ENCODE peak calls at places on chromosomes 1 and 21, in eight cellular contexts. One of them, this sample, is unnamed.
A peak's percentile ranks its signal among the peaks of the same experiment; 100 is the strongest.

GRCh38 chr1:208278638-208279037 is 34.5 kb upstream of the PLXNA2 start:
- DNase-seq in A549: no peak
- DNase-seq in stomach: no peak
- DNase-seq in HepG2: no peak
- DNase-seq in K562: no peak
- DNase-seq in ovary: no peak
- DNase-seq in transverse colon: no peak
- DNase-seq in sigmoid colon: no peak
- DNase-seq in this sample: no peak

GRCh38 chr1:172180886-172181285 is 239.6 kb upstream of the C1orf105 start:
- DNase-seq in A549: no peak
- DNase-seq in stomach: peak; percentile 42
- DNase-seq in HepG2: no peak
- DNase-seq in K562: no peak
- DNase-seq in ovary: peak; percentile 55
- DNase-seq in transverse colon: peak; percentile 50
- DNase-seq in sigmoid colon: peak; percentile 78
- DNase-seq in this sample: no peak

GRCh38 chr1:25468037-25468436 is 37.3 kb downstream of the MACO1 start:
- DNase-seq in A549: no peak
- DNase-seq in stomach: no peak
- DNase-seq in HepG2: no peak
- DNase-seq in K562: no peak
- DNase-seq in ovary: peak; percentile 47
- DNase-seq in transverse colon: no peak
- DNase-seq in sigmoid colon: no peak
- DNase-seq in this sample: no peak

GRCh38 chr1:160210563-160210962 is 5.4 kb downstream of the PEA15 start:
- DNase-seq in A549: no peak
- DNase-seq in stomach: no peak
- DNase-seq in HepG2: no peak
- DNase-seq in K562: no peak
- DNase-seq in ovary: no peak
- DNase-seq in transverse colon: no peak
- DNase-seq in sigmoid colon: no peak
- DNase-seq in this sample: no peak

GRCh38 chr1:16006010-16006409 is 2.0 kb downstream of the SRARP start:
- DNase-seq in A549: no peak
- DNase-seq in stomach: no peak
- DNase-seq in HepG2: no peak
- DNase-seq in K562: no peak
- DNase-seq in ovary: no peak
- DNase-seq in transverse colon: no peak
- DNase-seq in sigmoid colon: no peak
- DNase-seq in this sample: no peak

GRCh38 chr1:239899747-239900146 is 191.9 kb upstream of the FMN2 start:
- DNase-seq in A549: no peak
- DNase-seq in stomach: no peak
- DNase-seq in HepG2: peak; percentile 9
- DNase-seq in K562: no peak
- DNase-seq in ovary: no peak
- DNase-seq in transverse colon: no peak
- DNase-seq in sigmoid colon: no peak
- DNase-seq in this sample: no peak

GRCh38 chr1:220695426-220695825 is 5.3 kb downstream of the C1orf115 start:
- DNase-seq in A549: no peak
- DNase-seq in stomach: no peak
- DNase-seq in HepG2: no peak
- DNase-seq in K562: no peak
- DNase-seq in ovary: no peak
- DNase-seq in transverse colon: no peak
- DNase-seq in sigmoid colon: no peak
- DNase-seq in this sample: no peak

GRCh38 chr1:232767381-232768074 is 37.7 kb upstream of the MAP10 start:
- DNase-seq in A549: peak; percentile 77
- DNase-seq in stomach: peak; percentile 49
- DNase-seq in HepG2: no peak
- DNase-seq in K562: no peak
- DNase-seq in ovary: peak; percentile 67
- DNase-seq in transverse colon: peak; percentile 82
- DNase-seq in sigmoid colon: peak; percentile 89
- DNase-seq in this sample: no peak

GRCh38 chr1:8424539-8425116 is 106.7 kb downstream of the SLC45A1 start:
- DNase-seq in A549: peak; percentile 14
- DNase-seq in stomach: peak; percentile 77
- DNase-seq in HepG2: no peak
- DNase-seq in K562: peak; percentile 28
- DNase-seq in ovary: peak; percentile 48
- DNase-seq in transverse colon: peak; percentile 76
- DNase-seq in sigmoid colon: peak; percentile 77
- DNase-seq in this sample: no peak

GRCh38 chr1:8218351-8219092 is 99.4 kb upstream of the SLC45A1 start:
- DNase-seq in A549: no peak
- DNase-seq in stomach: no peak
- DNase-seq in HepG2: no peak
- DNase-seq in K562: no peak
- DNase-seq in ovary: no peak
- DNase-seq in transverse colon: no peak
- DNase-seq in sigmoid colon: no peak
- DNase-seq in this sample: no peak

GRCh38 chr1:1006305-1007159 is 6.6 kb upstream of the HES4 start:
- DNase-seq in A549: no peak
- DNase-seq in stomach: peak; percentile 57
- DNase-seq in HepG2: peak; percentile 94
- DNase-seq in K562: peak; percentile 21
- DNase-seq in ovary: peak; percentile 21
- DNase-seq in transverse colon: peak; percentile 85
- DNase-seq in sigmoid colon: peak; percentile 68
- DNase-seq in this sample: peak; percentile 61

GRCh38 chr1:52059326-52059725 is 3.2 kb downstream of the BTF3L4 start:
- DNase-seq in A549: no peak
- DNase-seq in stomach: no peak
- DNase-seq in HepG2: no peak
- DNase-seq in K562: no peak
- DNase-seq in ovary: no peak
- DNase-seq in transverse colon: no peak
- DNase-seq in sigmoid colon: no peak
- DNase-seq in this sample: no peak

GRCh38 chr1:100249537-100250257 is at the start of gene DBT:
- DNase-seq in A549: peak; percentile 90
- DNase-seq in stomach: peak; percentile 95
- DNase-seq in HepG2: peak; percentile 92
- DNase-seq in K562: peak; percentile 99
- DNase-seq in ovary: peak; percentile 97
- DNase-seq in transverse colon: peak; percentile 95
- DNase-seq in sigmoid colon: peak; percentile 99
- DNase-seq in this sample: peak; percentile 98

GRCh38 chr1:100250807-100251206 is 1.2 kb upstream of the DBT start:
- DNase-seq in A549: no peak
- DNase-seq in stomach: no peak
- DNase-seq in HepG2: no peak
- DNase-seq in K562: no peak
- DNase-seq in ovary: no peak
- DNase-seq in transverse colon: no peak
- DNase-seq in sigmoid colon: no peak
- DNase-seq in this sample: no peak

GRCh38 chr1:100250264-100250663 is 630 bp upstream of the DBT start:
- DNase-seq in A549: no peak
- DNase-seq in stomach: no peak
- DNase-seq in HepG2: no peak
- DNase-seq in K562: no peak
- DNase-seq in ovary: no peak
- DNase-seq in transverse colon: no peak
- DNase-seq in sigmoid colon: no peak
- DNase-seq in this sample: no peak

GRCh38 chr1:100246738-100247137 is 2.9 kb downstream of the DBT start:
- DNase-seq in A549: no peak
- DNase-seq in stomach: no peak
- DNase-seq in HepG2: no peak
- DNase-seq in K562: peak; percentile 62
- DNase-seq in ovary: no peak
- DNase-seq in transverse colon: no peak
- DNase-seq in sigmoid colon: no peak
- DNase-seq in this sample: no peak

DNA sequence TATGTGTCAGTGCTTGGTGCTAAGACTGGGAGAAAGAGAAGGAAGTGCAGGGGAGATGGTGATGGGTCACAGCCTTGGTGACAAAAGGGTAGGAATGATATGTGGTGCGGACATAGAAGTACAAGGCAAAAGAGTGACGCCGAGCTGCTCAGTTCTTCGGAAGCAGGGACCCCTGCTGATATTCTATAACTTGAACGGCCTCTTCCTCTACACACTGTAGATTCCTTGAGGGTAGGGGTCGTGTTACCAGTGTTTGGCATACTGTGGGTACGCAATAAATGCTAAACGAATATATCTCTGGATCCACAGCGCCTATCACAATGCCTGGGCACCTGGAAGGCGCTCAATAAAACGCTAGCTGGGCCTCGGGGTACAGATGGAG is 488 bp downstream of the DBT start:
- DNase-seq in A549: no peak
- DNase-seq in stomach: no peak
- DNase-seq in HepG2: no peak
- DNase-seq in K562: peak; percentile 19
- DNase-seq in ovary: no peak
- DNase-seq in transverse colon: no peak
- DNase-seq in sigmoid colon: no peak
- DNase-seq in this sample: no peak
- H3K27ac ChIP-seq in A549: peak overlapping the region; percentile 93
- H3K27ac ChIP-seq in stomach: peak overlapping the region; percentile 91
- H3K27ac ChIP-seq in HepG2: peak overlapping the region; percentile 81
- H3K27ac ChIP-seq in K562: peak overlapping the region; percentile 83
- H3K27ac ChIP-seq in ovary: peak overlapping the region; percentile 5
- H3K27ac ChIP-seq in transverse colon: peak overlapping the region; percentile 85
- H3K27ac ChIP-seq in sigmoid colon: peak overlapping the region; percentile 93
- H3K27ac ChIP-seq in this sample: peak overlapping the region; percentile 88

DNA sequence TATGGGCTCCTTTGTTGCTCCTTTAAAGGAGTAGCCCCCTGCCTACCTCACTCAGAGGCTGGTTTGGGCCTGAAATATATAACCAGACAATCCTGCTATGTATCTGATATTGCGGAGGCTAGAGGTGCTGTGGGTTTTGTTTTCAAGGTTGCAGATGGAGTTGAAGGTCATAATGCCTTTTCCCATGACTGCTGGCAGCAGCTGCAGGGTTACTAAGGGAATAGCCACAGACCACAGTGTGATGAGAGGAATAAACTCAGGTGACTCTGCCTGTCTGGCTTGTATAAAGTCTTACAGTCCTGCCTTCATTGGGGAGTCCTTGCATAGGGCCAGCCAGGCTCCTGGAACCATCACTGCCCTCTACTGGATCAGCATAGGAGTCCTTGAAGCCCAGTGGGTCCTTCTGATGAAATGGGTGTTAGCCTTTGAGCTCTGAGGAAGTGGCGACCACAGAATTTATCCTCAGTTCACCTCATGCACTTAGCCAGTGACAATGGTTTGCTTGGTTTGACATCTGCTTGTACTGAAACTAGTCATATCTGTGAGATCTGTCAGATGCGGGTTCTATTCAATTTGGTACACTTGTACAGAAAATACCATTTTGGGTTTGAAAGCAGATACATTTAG is 174.4 kb upstream of the HMCN1 start:
- DNase-seq in A549: peak; percentile 58
- DNase-seq in stomach: peak; percentile 67
- DNase-seq in HepG2: peak; percentile 26
- DNase-seq in K562: peak; percentile 69
- DNase-seq in ovary: no peak
- DNase-seq in transverse colon: peak; percentile 57
- DNase-seq in sigmoid colon: no peak
- DNase-seq in this sample: no peak
- TF ChIP-seq CTCF in A549: no peak
- TF ChIP-seq CTCF in stomach: no peak
- TF ChIP-seq CTCF in HepG2: peak; percentile 62
- TF ChIP-seq CTCF in K562: peak; percentile 65
- TF ChIP-seq CTCF in ovary: no peak
- TF ChIP-seq CTCF in transverse colon: peak; percentile 31
- TF ChIP-seq CTCF in sigmoid colon: no peak
- TF ChIP-seq CTCF in this sample: no peak

DNA sequence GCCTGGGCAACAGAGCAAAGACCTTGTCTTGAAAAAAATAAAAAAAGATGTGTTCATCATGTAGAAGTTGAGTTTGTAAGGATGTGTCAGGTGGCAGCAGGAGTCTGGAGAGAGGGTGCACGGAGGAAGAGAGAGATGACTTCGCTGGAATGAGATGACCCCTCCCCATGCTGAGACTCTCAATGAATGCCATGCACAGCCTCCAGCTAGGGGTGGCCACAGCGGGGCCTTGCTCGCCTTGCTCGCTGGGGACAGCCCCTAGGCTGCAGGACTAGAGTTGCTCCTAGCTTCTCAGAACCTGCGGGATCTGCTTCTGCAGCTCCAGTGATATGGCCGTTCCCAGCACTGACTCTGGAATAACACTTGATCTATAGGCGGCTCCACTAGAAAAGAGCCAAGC is 6.6 kb upstream of the C2CD2 start:
- DNase-seq in A549: no peak
- DNase-seq in stomach: no peak
- DNase-seq in HepG2: no peak
- DNase-seq in K562: no peak
- DNase-seq in ovary: no peak
- DNase-seq in transverse colon: no peak
- DNase-seq in sigmoid colon: no peak
- DNase-seq in this sample: peak; percentile 34
- TF ChIP-seq EP300 in A549: no peak
- TF ChIP-seq EP300 in stomach: no peak
- TF ChIP-seq EP300 in HepG2: no peak
- TF ChIP-seq EP300 in K562: no peak
- TF ChIP-seq EP300 in ovary: no peak
- TF ChIP-seq EP300 in transverse colon: no peak
- TF ChIP-seq EP300 in sigmoid colon: no peak
- TF ChIP-seq EP300 in this sample: no peak

GRCh38 chr21:35838987-35839763 is 221.2 kb downstream of the SETD4 start:
- DNase-seq in A549: no peak
- DNase-seq in stomach: no peak
- DNase-seq in HepG2: no peak
- DNase-seq in K562: no peak
- DNase-seq in ovary: no peak
- DNase-seq in transverse colon: no peak
- DNase-seq in sigmoid colon: no peak
- DNase-seq in this sample: no peak

GRCh38 chr21:35840949-35841348 is 219.4 kb downstream of the SETD4 start:
- DNase-seq in A549: no peak
- DNase-seq in stomach: no peak
- DNase-seq in HepG2: no peak
- DNase-seq in K562: no peak
- DNase-seq in ovary: no peak
- DNase-seq in transverse colon: no peak
- DNase-seq in sigmoid colon: no peak
- DNase-seq in this sample: no peak

GRCh38 chr21:35843911-35844667 is 216.2 kb downstream of the SETD4 start:
- DNase-seq in A549: no peak
- DNase-seq in stomach: no peak
- DNase-seq in HepG2: no peak
- DNase-seq in K562: no peak
- DNase-seq in ovary: no peak
- DNase-seq in transverse colon: no peak
- DNase-seq in sigmoid colon: no peak
- DNase-seq in this sample: peak; percentile 55

GRCh38 chr21:35838350-35838749 is 222.0 kb downstream of the SETD4 start:
- DNase-seq in A549: no peak
- DNase-seq in stomach: no peak
- DNase-seq in HepG2: no peak
- DNase-seq in K562: no peak
- DNase-seq in ovary: no peak
- DNase-seq in transverse colon: no peak
- DNase-seq in sigmoid colon: no peak
- DNase-seq in this sample: no peak

GRCh38 chr21:35840197-35840799 is 220.0 kb downstream of the SETD4 start:
- DNase-seq in A549: peak; percentile 72
- DNase-seq in stomach: peak; percentile 67
- DNase-seq in HepG2: peak; percentile 50
- DNase-seq in K562: peak; percentile 43
- DNase-seq in ovary: peak; percentile 61
- DNase-seq in transverse colon: peak; percentile 52
- DNase-seq in sigmoid colon: peak; percentile 75
- DNase-seq in this sample: no peak
- H3K27ac ChIP-seq in A549: no peak overlapping the region
- H3K27ac ChIP-seq in stomach: no peak overlapping the region
- H3K27ac ChIP-seq in HepG2: no peak overlapping the region
- H3K27ac ChIP-seq in K562: no peak overlapping the region
- H3K27ac ChIP-seq in ovary: no peak overlapping the region
- H3K27ac ChIP-seq in transverse colon: no peak overlapping the region
- H3K27ac ChIP-seq in sigmoid colon: no peak overlapping the region
- H3K27ac ChIP-seq in this sample: no peak overlapping the region